ENCODE peak calls at places on chromosomes 16 and 17, in seven cellular contexts. M, O, S, A, L, D and H are unnamed samples.

GRCh38 chr17:1147664-1148063 is 32.1 kb downstream of the ABR start:
- DNase-seq in M (peak), O (no peak), S (no peak), A (no peak), L (no peak), D (no peak), H (no peak)

GRCh38 chr17:45314761-45315549 is 1.9 kb downstream of the MAP3K14 start:
- DNase-seq in M (no peak), O (no peak), S (no peak), A (no peak), L (no peak), D (no peak), H (no peak)

GRCh38 chr17:17892731-17893130 is 55.9 kb upstream of the SREBF1 start:
- DNase-seq in M (no peak), O (no peak), S (no peak), A (no peak), L (no peak), D (no peak), H (no peak)

GRCh38 chr16:11580451-11581086 is 6.2 kb downstream of the LITAF start:
- DNase-seq in M (no peak), O (no peak), S (no peak), A (peak), L (no peak), D (no peak), H (no peak)

GRCh38 chr17:1294157-1294717 is 14.8 kb downstream of the TRARG1 start:
- DNase-seq in M (no peak), O (peak), S (no peak), A (no peak), L (no peak), D (no peak), H (no peak)

GRCh38 chr17:27578718-27579085 is 52.3 kb upstream of the LGALS9 start:
- DNase-seq in M (peak), O (no peak), S (peak), A (no peak), L (no peak), D (no peak), H (no peak)

GRCh38 chr16:7086842-7087616 is 245.6 kb upstream of the RBFOX1 start:
- DNase-seq in M (no peak), O (no peak), S (no peak), A (peak), L (no peak), D (no peak), H (no peak)

GRCh38 chr17:72457712-72458111 is 336.9 kb downstream of the SOX9 start:
- DNase-seq in M (no peak), O (no peak), S (no peak), A (no peak), L (no peak), D (no peak), H (no peak)

GRCh38 chr16:71628810-71629209 is 2.8 kb downstream of the MARVELD3 start:
- DNase-seq in M (peak), O (no peak), S (no peak), A (no peak), L (no peak), D (no peak), H (no peak)

GRCh38 chr16:80936410-80936809 is 70.3 kb downstream of the CMC2 start:
- DNase-seq in M (peak), O (no peak), S (no peak), A (no peak), L (no peak), D (no peak), H (no peak)

GRCh38 chr17:45743626-45744326 is 40.3 kb upstream of the CRHR1 start:
- DNase-seq in M (no peak), O (no peak), S (no peak), A (no peak), L (no peak), D (no peak), H (no peak)